ENCODE peak calls at places on chromosomes 12 and 14, in seven cellular contexts. K is mammary epithelial cell, E is H1, L is HepG2, F is IMR-90, J is fibroblast of lung, X is H9. Y is an unnamed sample. For H3K9me3, the result is how much of the 10 kb centered on the place peaks cover.

GRCh38 chr14:77177623-77178185 is 3.9 kb upstream of the TMEM63C start:
- DNase-seq in L (no peak), J (no peak), E (no peak), F (no peak), X (no peak), K (no peak), Y (no peak)

GRCh38 chr12:59166457-59166856 is 246.2 kb upstream of the LRIG3 start:
- DNase-seq in E (no peak), L (no peak), F (no peak), X (no peak), J (no peak), K (no peak), Y (no peak)

GRCh38 chr12:50725011-50725899 is 38.6 kb upstream of the ATF1 start:
- DNase-seq in J (peak), L (no peak), F (peak), E (no peak), K (no peak), X (no peak), Y (no peak)

GRCh38 chr12:101086490-101086889 is 123.5 kb downstream of the SLC5A8 start:
- DNase-seq in J (no peak), E (no peak), K (peak), L (no peak), X (peak), F (peak), Y (no peak)

GRCh38 chr12:50164963-50165362 is 2.2 kb downstream of the CERS5 start:
- DNase-seq in L (no peak), J (no peak), X (no peak), K (no peak), F (no peak), E (no peak), Y (no peak)

GRCh38 chr12:86600664-86601231 is 344.6 kb upstream of the MGAT4C start:
- DNase-seq in F (no peak), J (no peak), L (no peak), E (no peak), K (no peak), X (peak), Y (no peak)

GRCh38 chr12:6840428-6841138 is at the start of gene GNB3:
- DNase-seq in X (no peak), K (no peak), L (no peak), F (no peak), J (no peak), E (no peak), Y (no peak)

GRCh38 chr12:105483691-105484090 is 153.2 kb downstream of the C12orf75 start:
- DNase-seq in K (no peak), J (no peak), X (no peak), F (no peak), L (no peak), E (no peak), Y (no peak)

GRCh38 chr12:108218911-108219310 is 89.8 kb downstream of the WSCD2 start:
- DNase-seq in X (no peak), F (no peak), E (no peak), L (no peak), K (no peak), J (no peak), Y (no peak)

GRCh38 chr14:32906672-32907071 is 32.0 kb upstream of the NPAS3 start:
- DNase-seq in F (no peak), X (no peak), L (no peak), K (no peak), J (no peak), E (no peak), Y (no peak)

GRCh38 chr12:70927356-70927755 is 6.8 kb upstream of the PTPRR start:
- DNase-seq in K (no peak), L (no peak), F (no peak), J (no peak), E (no peak), X (no peak), Y (no peak)

GRCh38 chr12:107196681-107197080 is 103.3 kb upstream of the CRY1 start:
- DNase-seq in E (no peak), K (no peak), J (peak), L (no peak), X (no peak), F (peak), Y (no peak)

GRCh38 chr14:95431199-95432145 is 85.0 kb downstream of the SYNE3 start:
- DNase-seq in E (peak), K (no peak), L (no peak), X (peak), F (peak), J (peak), Y (peak)

GRCh38 chr14:23245282-23245681 is 7.5 kb downstream of the RNF212B start:
- DNase-seq in J (no peak), E (no peak), L (peak), F (no peak), K (no peak), X (no peak), Y (no peak)
- H3K9ac ChIP-seq in J (no peak), E (no peak), L (no peak), F (no peak), K (no peak), X (no peak), Y (no peak)

GRCh38 chr12:34334953-34335743 is 312.9 kb downstream of the ALG10 start:
- DNase-seq in K (no peak), E (no peak), L (no peak), F (no peak), J (no peak), X (no peak), Y (no peak)
- H3K27ac ChIP-seq in K (no peak), E (no peak), L (no peak), F (no peak), J (no peak), X (no peak), Y (no peak)

GRCh38 chr12:34625116-34625515 is 602.8 kb downstream of the ALG10 start:
- DNase-seq in E (no peak), X (no peak), J (no peak), F (no peak), K (peak), L (peak), Y (no peak)

GRCh38 chr12:34626363-34627157 is 604.3 kb downstream of the ALG10 start:
- DNase-seq in E (no peak), J (no peak), L (no peak), F (no peak), X (no peak), K (no peak), Y (no peak)
- H3K9me3 ChIP-seq in E (half or more), J (under half), L (under half), F (under half), X (half or more), K (under half), Y (under half)

GRCh38 chr14:105087963-105088811 is 23.0 kb upstream of the GPR132 start:
- DNase-seq in J (peak), X (peak), K (peak), E (peak), L (peak), F (peak), Y (no peak)

GRCh38 chr14:105088812-105089745 is 23.8 kb upstream of the GPR132 start:
- DNase-seq in F (peak), X (no peak), K (no peak), L (no peak), J (peak), E (no peak), Y (no peak)

GRCh38 chr14:105086833-105087307 is 21.6 kb upstream of the GPR132 start:
- DNase-seq in L (peak), F (peak), K (peak), X (peak), E (peak), J (peak), Y (no peak)

GRCh38 chr14:105085766-105086165 is 20.5 kb upstream of the GPR132 start:
- DNase-seq in F (no peak), X (no peak), K (no peak), J (no peak), E (no peak), L (no peak), Y (no peak)

GRCh38 chr14:105087308-105087962 is 22.2 kb upstream of the GPR132 start:
- DNase-seq in J (peak), X (peak), L (no peak), E (peak), F (peak), K (peak), Y (no peak)
- H3K9ac ChIP-seq in J (peak), X (no peak), L (no peak), E (no peak), F (peak), K (peak), Y (no peak)

GRCh38 chr12:56299853-56300643 is at the start of gene CS:
- DNase-seq in F (peak), X (peak), E (peak), K (peak), J (peak), L (peak), Y (peak)
- H3K27ac ChIP-seq in F (peak), X (peak), E (peak), K (peak), J (peak), L (peak), Y (peak)

DNA sequence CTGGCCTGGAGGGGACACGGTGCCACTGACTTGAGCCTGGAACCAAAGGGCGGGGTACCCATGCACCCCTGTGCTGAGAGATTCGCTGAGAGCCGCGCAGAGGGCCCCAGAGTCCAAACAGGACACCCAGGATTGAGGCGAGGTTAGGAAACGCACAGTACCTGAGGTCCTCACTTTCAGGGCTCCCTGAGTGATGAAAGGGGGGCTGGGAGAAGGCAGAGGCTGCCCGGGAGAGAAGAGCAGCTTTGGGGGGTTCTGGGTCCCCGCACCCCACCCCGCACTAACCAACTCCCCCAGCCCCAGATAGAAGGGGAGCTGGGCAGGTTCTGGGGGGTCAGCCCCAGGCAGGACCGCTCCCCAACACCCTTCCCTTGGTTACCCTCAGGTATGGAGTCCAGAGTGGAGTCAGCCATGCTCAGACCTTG is 14.5 kb upstream of the ANKRD9 start:
- DNase-seq in J (no peak), L (no peak), F (no peak), X (no peak), E (no peak), K (no peak), Y (no peak)
- H3K9me3 ChIP-seq in J (under half), L (under half), F (under half), X (under half), E (under half), K (under half), Y (under half)

GRCh38 chr12:57092529-57092862 is 3.6 kb downstream of the NAB2 start:
- DNase-seq in L (no peak), K (no peak), E (no peak), J (no peak), X (no peak), F (no peak), Y (no peak)

GRCh38 chr12:57092876-57093411 is 4.0 kb downstream of the NAB2 start:
- DNase-seq in E (no peak), J (no peak), F (no peak), X (no peak), L (no peak), K (no peak), Y (no peak)

GRCh38 chr12:57091633-57092528 is 3.0 kb downstream of the NAB2 start:
- DNase-seq in L (no peak), E (no peak), F (no peak), X (no peak), J (no peak), K (no peak), Y (no peak)

GRCh38 chr12:57094194-57095160 is 5.6 kb downstream of the NAB2 start:
- DNase-seq in E (no peak), J (no peak), X (no peak), L (no peak), K (no peak), F (no peak), Y (no peak)

DNA sequence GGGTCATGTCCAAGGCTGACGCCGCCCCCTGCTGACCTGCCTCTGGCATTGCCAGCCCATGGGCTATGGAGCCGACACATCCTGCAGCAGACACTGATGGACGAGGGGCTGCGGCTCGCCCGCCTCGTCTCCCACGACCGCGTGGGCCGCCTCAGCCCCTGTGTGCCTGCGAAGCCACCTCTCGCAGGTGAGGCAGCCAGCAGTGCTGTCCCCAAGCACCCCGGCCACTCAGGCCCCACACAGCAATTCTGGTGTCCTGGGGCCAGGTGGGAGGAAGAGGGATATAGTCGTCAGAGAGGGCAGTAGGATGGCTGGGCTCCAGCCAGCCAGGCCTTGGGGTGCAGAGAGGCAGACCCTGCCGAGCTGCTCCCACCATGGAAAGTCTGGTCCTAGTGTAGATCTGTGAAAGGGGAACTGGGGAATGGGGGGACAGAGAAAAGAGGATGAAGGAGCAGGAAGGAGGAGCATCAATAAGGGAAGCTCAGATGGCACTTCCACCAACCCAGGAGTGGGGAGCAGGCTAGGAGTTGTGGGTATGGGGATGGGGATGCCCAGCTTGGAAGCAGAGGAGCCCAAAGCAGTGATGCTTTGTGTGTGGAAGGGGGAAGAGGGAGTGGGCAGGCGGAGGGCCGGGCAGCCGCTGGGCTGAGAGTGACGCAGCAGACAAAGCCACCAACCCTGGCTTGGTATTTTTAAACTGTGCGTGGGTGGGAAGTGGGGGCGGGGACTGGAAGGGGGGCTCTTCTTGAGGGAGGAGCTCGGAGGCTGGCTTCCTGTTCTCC is 4.7 kb downstream of the NAB2 start:
- DNase-seq in L (no peak), E (peak), X (peak), K (peak), J (peak), F (peak), Y (no peak)
- H3K9ac ChIP-seq in L (no peak), E (no peak), X (no peak), K (no peak), J (peak), F (peak), Y (no peak)

GRCh38 chr12:57143454-57143853 is 4.0 kb downstream of the LRP1-AS start:
- DNase-seq in J (no peak), F (no peak), L (no peak), X (no peak), K (no peak), E (no peak), Y (no peak)
- H3K27ac ChIP-seq in J (no peak), F (peak), L (no peak), X (no peak), K (no peak), E (no peak), Y (no peak)

Y was measured in SK-N-MC.